ENCODE peak calls at places on chromosomes 4 and X, in five cellular contexts. B is GM10248, H is ovary, A is OCI-LY7, T is neural progenitor cell. V is an unnamed sample.

GRCh38 chr4:144411119-144411518 is 234.8 kb upstream of the HHIP start:
- DNase-seq in B (no peak), H (no peak), A (no peak), T (no peak), V (no peak)

GRCh38 chr4:40848981-40849380 is 99.2 kb downstream of the NSUN7 start:
- DNase-seq in B (no peak), H (no peak), A (no peak), T (no peak), V (no peak)

GRCh38 chr4:114729339-114729738 is 130.7 kb downstream of the UGT8 start:
- DNase-seq in B (no peak), H (no peak), A (no peak), T (peak), V (no peak)

GRCh38 chr4:107115185-107115847 is 79.2 kb upstream of the DKK2 start:
- DNase-seq in B (no peak), H (no peak), A (no peak), T (no peak), V (no peak)

GRCh38 chr4:158914178-158914577 is 145.4 kb downstream of the FNIP2 start:
- DNase-seq in B (no peak), H (no peak), A (no peak), T (no peak), V (no peak)

GRCh38 chr4:99149620-99150019 is 5.5 kb upstream of the ADH4 start:
- DNase-seq in B (no peak), H (no peak), A (no peak), T (no peak), V (no peak)

GRCh38 chr4:180449395-180449956 is 1793.7 kb upstream of the TENM3 start:
- DNase-seq in B (peak), H (no peak), A (peak), T (peak), V (peak)

GRCh38 chrX:70774223-70774622 is 134.3 kb downstream of the TEX11 start:
- DNase-seq in B (no peak), H (no peak), A (no peak), T (no peak), V (no peak)

GRCh38 chr4:149008415-149009025 is 566.3 kb upstream of the NR3C2 start:
- DNase-seq in B (no peak), H (no peak), A (no peak), T (no peak), V (no peak)

GRCh38 chrX:49042581-49043219 is 457 bp downstream of the TFE3 start:
- DNase-seq in B (no peak), H (no peak), A (no peak), T (no peak), V (no peak)

GRCh38 chrX:49043220-49043986 is at the start of gene TFE3:
- DNase-seq in B (peak), H (peak), A (peak), T (peak), V (peak)

GRCh38 chrX:49040376-49040955 is 2.7 kb downstream of the TFE3 start:
- DNase-seq in B (no peak), H (no peak), A (no peak), T (no peak), V (no peak)

GRCh38 chrX:49041683-49042529 is 1.3 kb downstream of the TFE3 start:
- DNase-seq in B (no peak), H (no peak), A (peak), T (no peak), V (no peak)

GRCh38 chrX:49043987-49044281 is 777 bp upstream of the TFE3 start:
- DNase-seq in B (no peak), H (no peak), A (no peak), T (no peak), V (no peak)
- TF ChIP-seq CTCF in B (no peak), H (no peak), A (no peak), T (no peak), V (peak)

DNA sequence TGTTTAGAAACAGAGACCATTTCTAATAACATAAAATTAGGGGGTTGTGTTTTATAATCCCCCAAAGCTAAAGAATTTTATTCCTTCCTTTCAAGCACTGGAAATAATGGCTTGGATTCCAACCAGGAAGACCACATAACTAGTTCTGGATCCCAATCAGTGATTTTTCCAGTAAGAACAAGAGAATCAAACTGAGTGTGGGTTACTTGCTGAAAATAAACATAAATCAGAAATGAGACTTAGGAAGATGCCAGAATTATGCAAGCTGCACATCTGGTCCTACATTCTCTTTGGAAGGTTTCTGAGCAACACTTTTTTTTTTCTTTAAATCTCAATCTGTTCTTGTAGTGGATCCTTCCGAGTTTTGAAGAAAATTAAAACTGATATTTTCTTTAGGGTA is 76.3 kb downstream of the SOWAHB start:
- DNase-seq in B (no peak), H (no peak), A (no peak), T (no peak), V (no peak)
- TF ChIP-seq CTCF in B (no peak), H (no peak), A (no peak), T (no peak), V (no peak)

GRCh38 chr4:128587382-128587781 is 222.1 kb upstream of the JADE1 start:
- DNase-seq in B (no peak), H (no peak), A (no peak), T (no peak), V (no peak)

GRCh38 chr4:128590034-128590740 is 219.3 kb upstream of the JADE1 start:
- DNase-seq in B (no peak), H (no peak), A (no peak), T (no peak), V (no peak)

GRCh38 chr4:128589384-128589957 is 220.0 kb upstream of the JADE1 start:
- DNase-seq in B (no peak), H (no peak), A (no peak), T (no peak), V (no peak)

GRCh38 chr4:128590773-128591172 is 218.7 kb upstream of the JADE1 start:
- DNase-seq in B (no peak), H (peak), A (no peak), T (no peak), V (no peak)

DNA sequence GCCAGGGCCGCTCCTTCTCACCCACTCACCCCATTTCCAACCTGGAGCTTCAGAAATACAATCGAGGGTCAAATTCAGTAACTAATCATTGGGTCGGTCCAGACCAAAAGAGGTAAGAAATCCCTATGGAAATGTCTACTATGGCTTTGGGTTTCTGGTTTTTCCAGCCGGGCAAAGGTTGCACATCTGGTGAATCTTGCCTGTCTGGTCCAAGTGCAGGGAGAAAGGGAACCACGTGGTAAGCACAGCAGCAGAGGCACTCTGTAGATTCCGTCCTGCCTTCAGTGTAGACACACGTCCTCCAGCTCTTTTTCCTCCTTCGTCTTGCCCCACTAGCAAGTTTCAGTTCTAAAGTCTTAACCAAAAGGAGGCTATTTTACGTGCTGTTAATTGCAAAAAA is 218.0 kb upstream of the JADE1 start:
- DNase-seq in B (no peak), H (no peak), A (no peak), T (no peak), V (no peak)
- TF ChIP-seq CTCF in B (no peak), H (no peak), A (no peak), T (no peak), V (no peak)

DNA sequence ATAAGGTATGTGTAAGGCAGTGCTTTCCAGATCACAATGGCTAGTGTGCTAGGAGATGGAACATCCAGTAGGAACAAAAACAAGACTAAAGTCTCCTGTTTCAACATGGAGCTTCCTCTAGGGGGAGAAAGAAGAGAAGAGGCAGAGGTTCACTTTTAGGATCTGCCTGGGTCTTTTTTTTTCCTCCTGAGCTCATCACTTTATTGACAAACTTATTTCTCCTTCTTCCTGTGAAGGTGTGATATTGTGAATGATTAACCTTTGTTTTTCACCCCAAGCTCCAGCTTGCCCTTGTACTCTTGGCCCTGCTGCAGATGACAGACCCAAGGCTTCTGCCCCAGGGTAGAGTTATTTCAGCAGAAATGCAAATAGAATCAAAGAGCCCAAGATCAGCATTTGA is 13.5 kb downstream of the PAGE4 start:
- DNase-seq in B (no peak), H (no peak), A (no peak), T (no peak), V (no peak)
- TF ChIP-seq CTCF in B (no peak), H (no peak), A (no peak), T (no peak), V (no peak)

GRCh38 chr4:140150886-140151699 is 2.9 kb downstream of the MAML3 start:
- DNase-seq in B (peak), H (peak), A (peak), T (peak), V (peak)

GRCh38 chr4:140152015-140152703 is 1.8 kb downstream of the MAML3 start:
- DNase-seq in B (peak), H (peak), A (peak), T (peak), V (peak)

GRCh38 chr4:140150636-140150885 is 3.4 kb downstream of the MAML3 start:
- DNase-seq in B (no peak), H (peak), A (no peak), T (no peak), V (no peak)

GRCh38 chr4:140151700-140152014 is 2.3 kb downstream of the MAML3 start:
- DNase-seq in B (peak), H (peak), A (peak), T (peak), V (peak)

DNA sequence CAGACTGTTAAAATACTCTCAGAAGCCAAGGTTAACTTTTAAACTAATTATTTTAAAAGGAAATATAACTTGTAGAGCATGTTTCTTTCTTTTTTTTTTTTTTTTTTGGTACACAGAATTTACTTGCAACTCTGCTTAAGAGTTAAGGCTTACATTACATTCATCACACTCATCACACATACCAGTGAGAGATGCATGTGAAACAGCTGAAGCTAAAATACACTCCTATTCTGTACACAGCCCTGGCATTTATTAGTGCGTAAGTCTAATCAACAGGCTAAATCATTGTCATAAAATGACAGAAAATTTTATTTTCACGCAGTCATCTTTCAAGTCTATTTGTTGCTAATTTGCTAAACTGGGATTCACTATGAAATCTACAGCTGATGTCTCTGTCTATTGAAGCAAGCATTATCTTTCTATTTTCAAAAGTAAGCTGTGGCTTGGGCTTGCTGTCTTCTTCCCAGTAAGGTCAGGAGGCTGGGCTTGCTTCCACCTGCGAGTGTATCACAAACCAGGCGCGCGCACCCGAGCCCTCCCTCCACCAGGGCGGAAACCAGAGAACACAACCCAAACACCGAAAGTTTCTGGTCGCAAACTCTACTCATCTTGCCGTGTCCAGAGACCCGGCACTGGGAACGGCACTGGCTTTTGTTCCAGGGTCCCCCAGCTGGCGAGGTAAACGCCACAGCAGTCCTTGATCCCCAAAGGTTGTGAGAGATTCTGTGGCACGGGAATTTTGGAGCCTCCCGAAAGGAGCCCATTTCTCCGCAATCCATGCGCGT is 3.9 kb downstream of the MAML3 start:
- DNase-seq in B (no peak), H (peak), A (peak), T (peak), V (peak)
- TF ChIP-seq CTCF in B (no peak), H (no peak), A (no peak), T (no peak), V (no peak)

DNA sequence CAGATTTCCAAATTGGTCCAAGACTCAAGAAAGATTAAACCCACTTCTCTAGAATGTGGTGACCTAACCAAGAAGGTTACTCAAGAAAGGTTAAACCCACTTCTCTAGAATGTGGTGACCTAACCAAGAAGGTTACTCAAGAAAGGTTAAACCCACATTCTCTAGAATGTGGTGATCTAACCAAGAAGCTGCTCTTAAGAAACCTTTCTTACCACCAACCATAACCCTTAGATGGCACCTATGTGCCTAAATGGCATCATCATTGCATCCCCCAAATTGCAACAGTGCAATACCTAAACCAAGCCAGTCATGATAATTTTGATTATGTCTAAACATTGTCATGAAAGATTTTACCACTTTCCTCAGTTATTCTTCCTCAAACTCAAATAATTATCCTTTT is 49.2 kb downstream of the IDS start:
- DNase-seq in B (no peak), H (no peak), A (no peak), T (no peak), V (no peak)
- TF ChIP-seq CTCF in B (no peak), H (no peak), A (no peak), T (no peak), V (no peak)